ENCODE peak calls at places on chromosomes 4 and X, in six cellular contexts. Z is NCI-H774; H is CD4-positive, alpha-beta T cell; W is left kidney; D is activated T-cell treated with anti-CD3 and anti-CD28 coated beads, Interleukin-2, amount 50 U/mL, for 72 hours; M is AG08395. F is an unnamed sample.

GRCh38 chr4:6854098-6854744 is 55.4 kb upstream of the TBC1D14 start:
- DNase-seq in D (no peak), Z (no peak), M (no peak), H (no peak), W (no peak), F (no peak)

GRCh38 chr4:88706574-88706973 is 8.9 kb upstream of the NAP1L5 start:
- DNase-seq in M (peak), W (peak), Z (no peak), H (no peak), D (no peak), F (no peak)

GRCh38 chrX:15310117-15310516 is 5.3 kb downstream of the ASB11 start:
- DNase-seq in H (no peak), W (peak), Z (peak), M (peak), D (no peak), F (no peak)

GRCh38 chr4:99090511-99090910 is 1.9 kb upstream of the ADH5 start:
- DNase-seq in H (no peak), M (no peak), W (no peak), Z (no peak), D (no peak), F (no peak)

GRCh38 chr4:153844144-153844543 is 55.3 kb upstream of the SFRP2 start:
- DNase-seq in W (no peak), D (no peak), M (no peak), H (no peak), Z (no peak), F (no peak)

GRCh38 chrX:68511255-68511654 is 12.4 kb downstream of the YIPF6 start:
- DNase-seq in H (no peak), W (peak), D (peak), M (peak), Z (no peak), F (no peak)

GRCh38 chrX:13463608-13464007 is 105.8 kb upstream of the EGFL6 start:
- DNase-seq in W (peak), H (no peak), D (no peak), M (peak), Z (peak), F (no peak)

GRCh38 chr4:105520819-105521790 is 31.3 kb upstream of the ARHGEF38 start:
- DNase-seq in D (peak), W (peak), M (peak), Z (no peak), H (no peak), F (no peak)

GRCh38 chr4:38856046-38856445 is 571 bp downstream of the TLR6 start:
- DNase-seq in D (no peak), W (no peak), H (no peak), Z (peak), M (no peak), F (no peak)

GRCh38 chr4:14254252-14254651 is 626.7 kb upstream of the BOD1L1 start:
- DNase-seq in W (peak), M (peak), Z (no peak), H (no peak), D (peak), F (no peak)

GRCh38 chr4:182971702-182972101 is 54.5 kb upstream of the DCTD start:
- DNase-seq in M (no peak), Z (no peak), D (no peak), W (no peak), H (no peak), F (no peak)

GRCh38 chrX:127879585-127879984 is 172.6 kb downstream of the ACTRT1 start:
- DNase-seq in M (no peak), H (no peak), W (no peak), D (no peak), Z (no peak), F (no peak)

GRCh38 chrX:47623540-47624027 is 3.9 kb upstream of the SYN1 start:
- DNase-seq in D (peak), M (peak), H (no peak), Z (peak), W (peak), F (peak)

GRCh38 chr4:7110546-7110945 is 42.7 kb upstream of the GRPEL1 start:
- DNase-seq in M (no peak), H (no peak), W (no peak), D (no peak), Z (no peak), F (no peak)

GRCh38 chr4:20493761-20494353 is 206.4 kb upstream of the PACRGL start:
- DNase-seq in M (peak), W (no peak), Z (no peak), H (no peak), D (no peak), F (no peak)

GRCh38 chrX:52261463-52262194 is 76.9 kb downstream of the MAGED4 start:
- DNase-seq in D (peak), W (peak), M (peak), Z (peak), H (peak), F (peak)

GRCh38 chr4:25527044-25527443 is 128.6 kb upstream of the SLC34A2 start:
- DNase-seq in M (no peak), Z (no peak), W (no peak), D (no peak), H (no peak), F (no peak)